ENCODE peak calls at places on chromosome 21, in six cellular contexts. K is endothelial cell; I is cerebellar cortex; Y is sciatic nerve; D is stimulated activated CD8-positive, alpha-beta memory T cell treated with anti-CD3 and anti-CD28 coated beads, Interleukin-4, amount 100 ng/mL, for 48 hours; L is memory B cell. A is an unnamed sample.

GRCh38 chr21:39022901-39023693 is 160.2 kb downstream of the PSMG1 start:
- DNase-seq in K (no peak), I (no peak), Y (peak), D (no peak), L (no peak), A (peak)

GRCh38 chr21:32350211-32350980 is 42.4 kb downstream of the URB1 start:
- DNase-seq in K (no peak), I (no peak), Y (no peak), D (no peak), L (no peak), A (no peak)

GRCh38 chr21:39006653-39007417 is 176.4 kb downstream of the PSMG1 start:
- DNase-seq in K (no peak), I (peak), Y (no peak), D (no peak), L (no peak), A (no peak)

GRCh38 chr21:18937337-18937736 is 533.8 kb upstream of the TMPRSS15 start:
- DNase-seq in K (no peak), I (no peak), Y (no peak), D (no peak), L (no peak), A (no peak)

GRCh38 chr21:33588485-33589335 is at the start of gene DONSON:
- DNase-seq in K (peak), I (peak), Y (peak), D (peak), L (peak), A (peak)

GRCh38 chr21:20592482-20592881 is 405.7 kb upstream of the NCAM2 start:
- DNase-seq in K (no peak), I (no peak), Y (no peak), D (no peak), L (no peak), A (no peak)

GRCh38 chr21:26881504-26882228 is 36.5 kb upstream of the ADAMTS1 start:
- DNase-seq in K (no peak), I (no peak), Y (no peak), D (no peak), L (no peak), A (peak)

GRCh38 chr21:17538576-17538975 is 25.7 kb downstream of the CXADR start:
- DNase-seq in K (no peak), I (no peak), Y (no peak), D (no peak), L (no peak), A (no peak)

GRCh38 chr21:37073417-37074194 is 552 bp downstream of the TTC3 start:
- DNase-seq in K (no peak), I (peak), Y (peak), D (peak), L (peak), A (peak)

GRCh38 chr21:37458669-37459276 is 92.2 kb downstream of the DYRK1A start:
- DNase-seq in K (no peak), I (no peak), Y (no peak), D (no peak), L (no peak), A (no peak)

GRCh38 chr21:46093668-46094400 is 4.1 kb upstream of the COL6A2 start:
- DNase-seq in K (no peak), I (no peak), Y (no peak), D (no peak), L (no peak), A (no peak)

GRCh38 chr21:29418813-29419212 is 120.1 kb downstream of the BACH1 start:
- DNase-seq in K (no peak), I (no peak), Y (no peak), D (no peak), L (peak), A (no peak)

GRCh38 chr21:45545236-45545570 is 3.0 kb upstream of the SLC19A1 start:
- DNase-seq in K (no peak), I (no peak), Y (peak), D (no peak), L (no peak), A (no peak)

GRCh38 chr21:16570856-16571255 is 841.1 kb downstream of the USP25 start:
- DNase-seq in K (no peak), I (no peak), Y (no peak), D (no peak), L (no peak), A (no peak)

GRCh38 chr21:44637018-44637850 is at the start of gene KRTAP10-10:
- DNase-seq in K (no peak), I (peak), Y (peak), D (no peak), L (no peak), A (no peak)

GRCh38 chr21:29196021-29196663 is 65.7 kb downstream of the MAP3K7CL start:
- DNase-seq in K (no peak), I (no peak), Y (no peak), D (peak), L (peak), A (peak)

GRCh38 chr21:28742527-28742926 is 250.2 kb downstream of the LTN1 start:
- DNase-seq in K (no peak), I (no peak), Y (no peak), D (no peak), L (no peak), A (peak)

GRCh38 chr21:44448651-44449131 is 6.6 kb upstream of the LRRC3 start:
- DNase-seq in K (peak), I (no peak), Y (peak), D (no peak), L (no peak), A (no peak)

GRCh38 chr21:44521301-44521927 is 18.6 kb downstream of the KRTAP10-1 start:
- DNase-seq in K (no peak), I (no peak), Y (no peak), D (no peak), L (no peak), A (no peak)

A was measured in EL.